ENCODE peak calls at places on chromosomes 4 and X, in seven cellular contexts. G is right atrium auricular region; H is epithelial cell of prostate; J is hippocampal formation; F is NCI-H1930; Z is T-helper 2 cell treated with Interferon-gamma antibody and Interleukin-4, amounts not matched to agents 5 μg/mL and 100 μg/mL, for 36 hours; N is activated naive CD4-positive, alpha-beta T cell treated with anti-CD3 and anti-CD28 coated beads, Interleukin-2, amount 50 U/mL, for 72 hours. E is an unnamed sample.

GRCh38 chr4:3520796-3521600 is 11.2 kb downstream of the LRPAP1 start:
- DNase-seq in J (no peak), N (no peak), Z (no peak), H (no peak), F (no peak), G (no peak), E (no peak)

GRCh38 chr4:10115271-10115656 is 1.3 kb downstream of the WDR1 start:
- DNase-seq in H (no peak), J (no peak), F (no peak), N (no peak), G (no peak), Z (no peak), E (no peak)

GRCh38 chr4:182338059-182338458 is 94.9 kb downstream of the TENM3 start:
- DNase-seq in H (no peak), Z (no peak), N (no peak), G (no peak), J (no peak), F (no peak), E (no peak)

GRCh38 chr4:188107931-188108843 is 1.2 kb downstream of the TRIML2 start:
- DNase-seq in H (peak), N (no peak), F (no peak), G (no peak), Z (no peak), J (no peak), E (no peak)

GRCh38 chrX:107396235-107396634 is 53.2 kb upstream of the FRMPD3 start:
- DNase-seq in H (no peak), G (no peak), F (no peak), J (no peak), N (no peak), Z (no peak), E (no peak)

GRCh38 chr4:19969492-19969891 is 282.2 kb upstream of the SLIT2 start:
- DNase-seq in Z (no peak), F (no peak), G (no peak), J (no peak), N (no peak), H (no peak), E (no peak)

GRCh38 chrX:15686818-15687685 is 22.4 kb upstream of the CLTRN start:
- DNase-seq in G (no peak), H (no peak), J (peak), N (no peak), Z (peak), F (peak), E (peak)

GRCh38 chr4:121728798-121729226 is 32.0 kb upstream of the ANXA5 start:
- DNase-seq in N (no peak), Z (no peak), F (no peak), J (no peak), G (no peak), H (peak), E (no peak)

GRCh38 chr4:69120869-69121268 is 24.6 kb downstream of the UGT2B7 start:
- DNase-seq in H (peak), G (no peak), F (no peak), J (no peak), N (no peak), Z (no peak), E (no peak)

GRCh38 chr4:83109480-83110221 is 4.9 kb downstream of the PLAC8 start:
- DNase-seq in Z (peak), H (no peak), N (peak), G (no peak), F (peak), J (peak), E (no peak)

GRCh38 chr4:1080961-1081688 is 32.2 kb downstream of the RNF212 start:
- DNase-seq in F (no peak), G (no peak), J (no peak), H (peak), N (no peak), Z (peak), E (no peak)

GRCh38 chrX:138745215-138745614 is 33.7 kb upstream of the FGF13 start:
- DNase-seq in G (no peak), F (peak), J (no peak), H (no peak), Z (no peak), N (no peak), E (peak)

GRCh38 chr4:157217708-157218107 is 2.8 kb upstream of the GRIA2 start:
- DNase-seq in H (no peak), F (peak), J (no peak), G (no peak), Z (no peak), N (no peak), E (no peak)

GRCh38 chrX:22314211-22314610 is 41.5 kb downstream of the CBLL2 start:
- DNase-seq in J (no peak), N (no peak), Z (no peak), F (no peak), H (no peak), G (no peak), E (no peak)

GRCh38 chr4:83170952-83171399 is 56.4 kb upstream of the PLAC8 start:
- DNase-seq in J (no peak), F (no peak), N (peak), H (no peak), G (no peak), Z (no peak), E (no peak)

GRCh38 chr4:19386786-19387185 is 864.9 kb upstream of the SLIT2 start:
- DNase-seq in Z (no peak), H (no peak), G (no peak), J (no peak), F (no peak), N (no peak), E (no peak)

GRCh38 chr4:122412547-122412946 is 33.7 kb downstream of the ADAD1 start:
- DNase-seq in J (no peak), Z (no peak), N (no peak), F (no peak), H (no peak), G (no peak), E (no peak)

E was measured in NCI-H1048.